ENCODE peak calls at places on chromosomes 6 and 20, in seven cellular contexts. J, B, K, F, G, V and P are unnamed samples.

GRCh38 chr6:31725502-31726350 is 2.6 kb downstream of the MPIG6B start:
- DNase-seq in J (no peak), B (no peak), K (no peak), F (no peak), G (no peak), V (no peak), P (no peak)

GRCh38 chr20:60389882-60390281 is 431.7 kb downstream of the CDH26 start:
- DNase-seq in J (no peak), B (no peak), K (no peak), F (no peak), G (no peak), V (no peak), P (no peak)

GRCh38 chr20:54063580-54063979 is 6.8 kb downstream of the BCAS1 start:
- DNase-seq in J (no peak), B (no peak), K (no peak), F (no peak), G (no peak), V (no peak), P (no peak)

GRCh38 chr6:47221565-47221964 is 88.1 kb downstream of the TNFRSF21 start:
- DNase-seq in J (no peak), B (no peak), K (no peak), F (no peak), G (no peak), V (no peak), P (no peak)

GRCh38 chr6:134065706-134066105 is 13.3 kb upstream of the SLC2A12 start:
- DNase-seq in J (peak; percentile 32), B (no peak), K (no peak), F (no peak), G (peak; percentile 41), V (no peak), P (no peak)

GRCh38 chr6:116405147-116405546 is 34.4 kb downstream of the DSE start:
- DNase-seq in J (no peak), B (no peak), K (no peak), F (peak; percentile 53), G (peak; percentile 72), V (peak; percentile 26), P (no peak)

GRCh38 chr20:19176483-19176882 is 36.0 kb upstream of the SLC24A3 start:
- DNase-seq in J (no peak), B (no peak), K (no peak), F (no peak), G (no peak), V (no peak), P (no peak)

GRCh38 chr6:122063090-122063489 is 336.4 kb upstream of the HSF2 start:
- DNase-seq in J (no peak), B (no peak), K (no peak), F (no peak), G (no peak), V (no peak), P (no peak)

GRCh38 chr6:23841116-23841515 is 284.9 kb upstream of the NRSN1 start:
- DNase-seq in J (no peak), B (no peak), K (no peak), F (no peak), G (no peak), V (no peak), P (no peak)

GRCh38 chr6:48476257-48476656 is 365.3 kb upstream of the PTCHD4 start:
- DNase-seq in J (no peak), B (no peak), K (no peak), F (no peak), G (peak; percentile 52), V (no peak), P (no peak)

GRCh38 chr20:8116067-8116811 is 15.8 kb upstream of the PLCB1 start:
- DNase-seq in J (no peak), B (no peak), K (no peak), F (no peak), G (peak; percentile 81), V (no peak), P (no peak)

GRCh38 chr6:111585241-111585968 is 20.3 kb downstream of the TRAF3IP2 start:
- DNase-seq in J (no peak), B (no peak), K (no peak), F (no peak), G (peak; percentile 93), V (no peak), P (no peak)

GRCh38 chr6:15044146-15044882 is 201.6 kb upstream of the JARID2 start:
- DNase-seq in J (no peak), B (no peak), K (no peak), F (no peak), G (no peak), V (no peak), P (no peak)

GRCh38 chr20:61655591-61655990 is 403.5 kb downstream of the CDH4 start:
- DNase-seq in J (no peak), B (no peak), K (no peak), F (no peak), G (no peak), V (no peak), P (no peak)

GRCh38 chr6:83615025-83615999 is 93.6 kb downstream of the SNAP91 start:
- DNase-seq in J (peak; percentile 47), B (no peak), K (no peak), F (no peak), G (peak; percentile 43), V (no peak), P (peak; percentile 17)

GRCh38 chr20:16415079-16415478 is 158.2 kb downstream of the KIF16B start:
- DNase-seq in J (no peak), B (no peak), K (no peak), F (no peak), G (peak; percentile 22), V (no peak), P (no peak)

GRCh38 chr6:148296746-148297145 is 45.9 kb upstream of the SASH1 start:
- DNase-seq in J (no peak), B (no peak), K (no peak), F (no peak), G (peak; percentile 45), V (no peak), P (no peak)

GRCh38 chr6:35733633-35734032 is 3.2 kb upstream of the ARMC12 start:
- DNase-seq in J (no peak), B (no peak), K (no peak), F (no peak), G (no peak), V (no peak), P (no peak)

GRCh38 chr6:125859691-125860210 is 69.0 kb downstream of the NCOA7 start:
- DNase-seq in J (no peak), B (no peak), K (no peak), F (no peak), G (no peak), V (no peak), P (no peak)

GRCh38 chr6:137259349-137259748 is 40.2 kb upstream of the IFNGR1 start:
- DNase-seq in J (no peak), B (no peak), K (no peak), F (no peak), G (no peak), V (no peak), P (no peak)

GRCh38 chr20:45991616-45992015 is 17.1 kb upstream of the MMP9 start:
- DNase-seq in J (no peak), B (no peak), K (peak; percentile 18), F (no peak), G (no peak), V (no peak), P (no peak)

GRCh38 chr6:68189217-68189616 is 445.9 kb upstream of the ADGRB3 start:
- DNase-seq in J (no peak), B (no peak), K (no peak), F (no peak), G (no peak), V (no peak), P (no peak)

GRCh38 chr6:69719602-69720193 is 77.1 kb downstream of the LMBRD1 start:
- DNase-seq in J (peak; percentile 2), B (no peak), K (no peak), F (no peak), G (peak; percentile 59), V (no peak), P (no peak)

DNA sequence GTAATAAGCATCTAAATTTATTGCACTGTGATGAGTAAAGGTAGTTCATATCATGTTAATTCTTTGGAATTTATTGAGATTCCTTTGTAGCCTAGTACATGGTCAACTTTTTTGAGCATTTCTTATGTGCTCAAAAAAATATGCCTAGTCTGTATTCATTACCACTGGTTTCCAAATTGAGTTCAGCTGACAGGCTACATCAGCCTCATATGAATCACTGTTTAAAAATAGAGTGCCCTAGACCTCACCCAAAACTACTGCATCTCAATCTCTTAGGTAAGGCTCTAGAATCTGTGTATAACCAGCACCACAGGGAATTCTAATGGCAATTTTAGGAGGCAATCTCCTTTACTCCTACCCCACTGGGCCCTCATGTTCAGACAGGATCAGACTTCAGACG is 16.7 kb upstream of the FOXF2 start:
- DNase-seq in J (no peak), B (no peak), K (no peak), F (no peak), G (peak; percentile 31), V (no peak), P (no peak)
- H3K4me1 ChIP-seq in J (no peaks in the 10 kb centered on the region), B (no peaks in the 10 kb centered on the region), K (no peaks in the 10 kb centered on the region), F (no peaks in the 10 kb centered on the region), G (no peaks in the 10 kb centered on the region), V (no peaks in the 10 kb centered on the region), P (no peaks in the 10 kb centered on the region)

DNA sequence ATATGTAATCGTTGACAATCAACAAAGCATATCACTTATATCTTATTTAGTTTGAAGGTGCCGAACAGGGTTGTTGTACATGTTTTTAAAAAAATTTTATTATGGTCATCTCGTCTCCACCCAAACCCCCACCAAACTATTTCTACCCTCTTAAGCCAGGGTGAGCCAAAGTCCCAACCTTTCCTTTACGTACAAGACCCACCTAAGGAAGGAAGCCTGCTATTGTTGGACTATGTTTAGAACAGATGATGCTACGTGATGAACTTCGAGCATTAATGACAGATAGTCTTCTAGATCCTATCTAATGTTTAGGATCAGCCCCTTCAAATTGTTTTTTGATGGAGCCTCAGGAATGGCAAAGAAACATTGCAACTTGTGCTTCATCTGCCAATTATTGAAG is 44.4 kb downstream of the CLIC5 start:
- DNase-seq in J (no peak), B (no peak), K (no peak), F (no peak), G (no peak), V (no peak), P (no peak)
- H3K4me1 ChIP-seq in J (peaks cover under 1% of the 10 kb centered on the region), B (peaks cover 6% of the 10 kb centered on the region), K (no peaks in the 10 kb centered on the region), F (no peaks in the 10 kb centered on the region), G (no peaks in the 10 kb centered on the region), V (peaks cover 85% of the 10 kb centered on the region), P (peaks cover 60% of the 10 kb centered on the region)

GRCh38 chr6:158770948-158771347 is 48.2 kb downstream of the EZR start:
- DNase-seq in J (no peak), B (no peak), K (peak; percentile 57), F (no peak), G (no peak), V (peak; percentile 46), P (no peak)
- H3K4me1 ChIP-seq in J (peaks cover 100% of the 10 kb centered on the region), B (peaks cover 36% of the 10 kb centered on the region), K (no peaks in the 10 kb centered on the region), F (no peaks in the 10 kb centered on the region), G (no peaks in the 10 kb centered on the region), V (peaks cover 46% of the 10 kb centered on the region), P (no peaks in the 10 kb centered on the region)

GRCh38 chr6:39803872-39804271 is 11.7 kb downstream of the DAAM2 start:
- DNase-seq in J (no peak), B (no peak), K (no peak), F (no peak), G (no peak), V (no peak), P (no peak)

GRCh38 chr6:39801456-39802251 is 9.5 kb downstream of the DAAM2 start:
- DNase-seq in J (no peak), B (no peak), K (no peak), F (no peak), G (no peak), V (no peak), P (no peak)

GRCh38 chr6:39800388-39801032 is 8.3 kb downstream of the DAAM2 start:
- DNase-seq in J (no peak), B (no peak), K (no peak), F (no peak), G (no peak), V (no peak), P (no peak)

GRCh38 chr6:39806277-39806676 is 14.1 kb downstream of the DAAM2 start:
- DNase-seq in J (no peak), B (no peak), K (no peak), F (no peak), G (no peak), V (no peak), P (no peak)

GRCh38 chr6:39804666-39805065 is 12.5 kb downstream of the DAAM2 start:
- DNase-seq in J (no peak), B (no peak), K (no peak), F (no peak), G (peak; percentile 32), V (no peak), P (no peak)
- H3K4me1 ChIP-seq in J (no peaks in the 10 kb centered on the region), B (no peaks in the 10 kb centered on the region), K (peaks cover 18% of the 10 kb centered on the region), F (no peaks in the 10 kb centered on the region), G (peaks cover 9% of the 10 kb centered on the region), V (peaks cover 43% of the 10 kb centered on the region), P (no peaks in the 10 kb centered on the region)